ENCODE peak calls at places on chromosomes 1 and 21, in ten cellular contexts. One of them, this sample, is unnamed.
A peak's percentile ranks its signal among the peaks of the same experiment; 100 is the strongest.

GRCh38 chr1:3660704-3661103 is 8.4 kb downstream of the TP73 start:
- DNase-seq in HCT116: no peak
- DNase-seq in transverse colon: no peak
- DNase-seq in GM12878: no peak
- DNase-seq in H1: no peak
- DNase-seq in stomach: no peak
- DNase-seq in sigmoid colon: no peak
- DNase-seq in upper lobe of left lung: no peak
- DNase-seq in prostate gland: no peak
- DNase-seq in K562: no peak
- DNase-seq in this sample: no peak

GRCh38 chr21:34743831-34744230 is 75.0 kb downstream of the CLIC6 start:
- DNase-seq in HCT116: peak; percentile 24
- DNase-seq in transverse colon: peak; percentile 32
- DNase-seq in GM12878: no peak
- DNase-seq in H1: no peak
- DNase-seq in stomach: peak; percentile 63
- DNase-seq in sigmoid colon: no peak
- DNase-seq in upper lobe of left lung: no peak
- DNase-seq in prostate gland: peak; percentile 52
- DNase-seq in K562: no peak
- DNase-seq in this sample: peak; percentile 65

GRCh38 chr1:961132-961652 is 808 bp downstream of the KLHL17 start:
- DNase-seq in HCT116: no peak
- DNase-seq in transverse colon: no peak
- DNase-seq in GM12878: no peak
- DNase-seq in H1: no peak
- DNase-seq in stomach: no peak
- DNase-seq in sigmoid colon: no peak
- DNase-seq in upper lobe of left lung: no peak
- DNase-seq in prostate gland: no peak
- DNase-seq in K562: peak; percentile 68
- DNase-seq in this sample: no peak

GRCh38 chr1:107637101-107637500 is 327.9 kb downstream of the VAV3 start:
- DNase-seq in HCT116: no peak
- DNase-seq in transverse colon: no peak
- DNase-seq in GM12878: no peak
- DNase-seq in H1: no peak
- DNase-seq in stomach: no peak
- DNase-seq in sigmoid colon: no peak
- DNase-seq in upper lobe of left lung: no peak
- DNase-seq in prostate gland: no peak
- DNase-seq in K562: no peak
- DNase-seq in this sample: no peak

GRCh38 chr1:91895832-91896556 is 10.0 kb upstream of the TGFBR3 start:
- DNase-seq in HCT116: no peak
- DNase-seq in transverse colon: no peak
- DNase-seq in GM12878: no peak
- DNase-seq in H1: no peak
- DNase-seq in stomach: no peak
- DNase-seq in sigmoid colon: no peak
- DNase-seq in upper lobe of left lung: no peak
- DNase-seq in prostate gland: no peak
- DNase-seq in K562: no peak
- DNase-seq in this sample: no peak

GRCh38 chr1:197675475-197676324 is 99.6 kb downstream of the DENND1B start:
- DNase-seq in HCT116: no peak
- DNase-seq in transverse colon: peak; percentile 11
- DNase-seq in GM12878: no peak
- DNase-seq in H1: no peak
- DNase-seq in stomach: no peak
- DNase-seq in sigmoid colon: no peak
- DNase-seq in upper lobe of left lung: peak; percentile 29
- DNase-seq in prostate gland: no peak
- DNase-seq in K562: peak; percentile 39
- DNase-seq in this sample: no peak

GRCh38 chr1:7207875-7208646 is 422.8 kb downstream of the CAMTA1 start:
- DNase-seq in HCT116: peak; percentile 65
- DNase-seq in transverse colon: peak; percentile 35
- DNase-seq in GM12878: no peak
- DNase-seq in H1: peak; percentile 59
- DNase-seq in stomach: peak; percentile 63
- DNase-seq in sigmoid colon: no peak
- DNase-seq in upper lobe of left lung: peak; percentile 48
- DNase-seq in prostate gland: no peak
- DNase-seq in K562: peak; percentile 75
- DNase-seq in this sample: no peak

GRCh38 chr1:85047472-85048295 is 616 bp downstream of the MCOLN3 start:
- DNase-seq in HCT116: no peak
- DNase-seq in transverse colon: peak; percentile 10
- DNase-seq in GM12878: no peak
- DNase-seq in H1: no peak
- DNase-seq in stomach: no peak
- DNase-seq in sigmoid colon: peak; percentile 60
- DNase-seq in upper lobe of left lung: no peak
- DNase-seq in prostate gland: no peak
- DNase-seq in K562: no peak
- DNase-seq in this sample: no peak

GRCh38 chr1:44532567-44532944 is 127.5 kb downstream of the RNF220 start:
- DNase-seq in HCT116: no peak
- DNase-seq in transverse colon: no peak
- DNase-seq in GM12878: no peak
- DNase-seq in H1: no peak
- DNase-seq in stomach: no peak
- DNase-seq in sigmoid colon: no peak
- DNase-seq in upper lobe of left lung: no peak
- DNase-seq in prostate gland: no peak
- DNase-seq in K562: no peak
- DNase-seq in this sample: no peak

GRCh38 chr1:17795836-17796645 is 40.9 kb downstream of the ACTL8 start:
- DNase-seq in HCT116: no peak
- DNase-seq in transverse colon: no peak
- DNase-seq in GM12878: no peak
- DNase-seq in H1: no peak
- DNase-seq in stomach: no peak
- DNase-seq in sigmoid colon: no peak
- DNase-seq in upper lobe of left lung: no peak
- DNase-seq in prostate gland: no peak
- DNase-seq in K562: no peak
- DNase-seq in this sample: no peak

GRCh38 chr21:31117046-31117916 is 79.0 kb upstream of the KRTAP19-8 start:
- DNase-seq in HCT116: peak; percentile 50
- DNase-seq in transverse colon: no peak
- DNase-seq in GM12878: no peak
- DNase-seq in H1: no peak
- DNase-seq in stomach: no peak
- DNase-seq in sigmoid colon: no peak
- DNase-seq in upper lobe of left lung: no peak
- DNase-seq in prostate gland: no peak
- DNase-seq in K562: no peak
- DNase-seq in this sample: no peak

GRCh38 chr1:97163591-97164275 is 442.1 kb downstream of the PTBP2 start:
- DNase-seq in HCT116: no peak
- DNase-seq in transverse colon: no peak
- DNase-seq in GM12878: peak; percentile 51
- DNase-seq in H1: no peak
- DNase-seq in stomach: no peak
- DNase-seq in sigmoid colon: no peak
- DNase-seq in upper lobe of left lung: no peak
- DNase-seq in prostate gland: no peak
- DNase-seq in K562: no peak
- DNase-seq in this sample: no peak

GRCh38 chr1:12460911-12461621 is 156.9 kb downstream of the DHRS3 start:
- DNase-seq in HCT116: no peak
- DNase-seq in transverse colon: peak; percentile 39
- DNase-seq in GM12878: no peak
- DNase-seq in H1: no peak
- DNase-seq in stomach: peak; percentile 81
- DNase-seq in sigmoid colon: peak; percentile 81
- DNase-seq in upper lobe of left lung: peak; percentile 66
- DNase-seq in prostate gland: peak; percentile 76
- DNase-seq in K562: peak; percentile 64
- DNase-seq in this sample: no peak

GRCh38 chr1:101288491-101288944 is 51.7 kb downstream of the S1PR1 start:
- DNase-seq in HCT116: peak; percentile 72
- DNase-seq in transverse colon: peak; percentile 68
- DNase-seq in GM12878: peak; percentile 69
- DNase-seq in H1: no peak
- DNase-seq in stomach: peak; percentile 76
- DNase-seq in sigmoid colon: peak; percentile 75
- DNase-seq in upper lobe of left lung: peak; percentile 63
- DNase-seq in prostate gland: peak; percentile 72
- DNase-seq in K562: peak; percentile 58
- DNase-seq in this sample: peak; percentile 31

GRCh38 chr1:168007691-168008090 is 70.8 kb upstream of the MPC2 start:
- DNase-seq in HCT116: no peak
- DNase-seq in transverse colon: no peak
- DNase-seq in GM12878: no peak
- DNase-seq in H1: no peak
- DNase-seq in stomach: no peak
- DNase-seq in sigmoid colon: no peak
- DNase-seq in upper lobe of left lung: no peak
- DNase-seq in prostate gland: no peak
- DNase-seq in K562: no peak
- DNase-seq in this sample: no peak

GRCh38 chr1:169048043-169048442 is 58.4 kb upstream of the ATP1B1 start:
- DNase-seq in HCT116: no peak
- DNase-seq in transverse colon: peak; percentile 46
- DNase-seq in GM12878: no peak
- DNase-seq in H1: no peak
- DNase-seq in stomach: no peak
- DNase-seq in sigmoid colon: no peak
- DNase-seq in upper lobe of left lung: peak; percentile 36
- DNase-seq in prostate gland: no peak
- DNase-seq in K562: no peak
- DNase-seq in this sample: no peak

GRCh38 chr21:7953058-7953457 is 2568.3 kb upstream of the TPTE start:
- DNase-seq in HCT116: no peak
- DNase-seq in transverse colon: no peak
- DNase-seq in GM12878: no peak
- DNase-seq in H1: no peak
- DNase-seq in stomach: no peak
- DNase-seq in sigmoid colon: no peak
- DNase-seq in upper lobe of left lung: no peak
- DNase-seq in prostate gland: no peak
- DNase-seq in K562: no peak
- DNase-seq in this sample: no peak

GRCh38 chr1:34167091-34167788 is 2.2 kb upstream of the CSMD2 start:
- DNase-seq in HCT116: no peak
- DNase-seq in transverse colon: no peak
- DNase-seq in GM12878: no peak
- DNase-seq in H1: no peak
- DNase-seq in stomach: no peak
- DNase-seq in sigmoid colon: no peak
- DNase-seq in upper lobe of left lung: no peak
- DNase-seq in prostate gland: no peak
- DNase-seq in K562: no peak
- DNase-seq in this sample: no peak

GRCh38 chr21:34688715-34689114 is 19.9 kb downstream of the CLIC6 start:
- DNase-seq in HCT116: no peak
- DNase-seq in transverse colon: no peak
- DNase-seq in GM12878: no peak
- DNase-seq in H1: no peak
- DNase-seq in stomach: no peak
- DNase-seq in sigmoid colon: no peak
- DNase-seq in upper lobe of left lung: no peak
- DNase-seq in prostate gland: no peak
- DNase-seq in K562: no peak
- DNase-seq in this sample: no peak

GRCh38 chr1:156077430-156077760 is 4.9 kb downstream of the MEX3A start:
- DNase-seq in HCT116: no peak
- DNase-seq in transverse colon: no peak
- DNase-seq in GM12878: no peak
- DNase-seq in H1: no peak
- DNase-seq in stomach: no peak
- DNase-seq in sigmoid colon: no peak
- DNase-seq in upper lobe of left lung: no peak
- DNase-seq in prostate gland: no peak
- DNase-seq in K562: no peak
- DNase-seq in this sample: no peak
- H3K4me3 ChIP-seq in HCT116: no peak overlapping the region
- H3K4me3 ChIP-seq in transverse colon: no peak overlapping the region
- H3K4me3 ChIP-seq in GM12878: no peak overlapping the region
- H3K4me3 ChIP-seq in H1: peak overlapping the region; percentile 44
- H3K4me3 ChIP-seq in stomach: peak overlapping the region; percentile 52
- H3K4me3 ChIP-seq in sigmoid colon: no peak overlapping the region
- H3K4me3 ChIP-seq in upper lobe of left lung: no peak overlapping the region
- H3K4me3 ChIP-seq in prostate gland: no peak overlapping the region
- H3K4me3 ChIP-seq in K562: no peak overlapping the region
- H3K4me3 ChIP-seq in this sample: peak overlapping the region; percentile 56

DNA sequence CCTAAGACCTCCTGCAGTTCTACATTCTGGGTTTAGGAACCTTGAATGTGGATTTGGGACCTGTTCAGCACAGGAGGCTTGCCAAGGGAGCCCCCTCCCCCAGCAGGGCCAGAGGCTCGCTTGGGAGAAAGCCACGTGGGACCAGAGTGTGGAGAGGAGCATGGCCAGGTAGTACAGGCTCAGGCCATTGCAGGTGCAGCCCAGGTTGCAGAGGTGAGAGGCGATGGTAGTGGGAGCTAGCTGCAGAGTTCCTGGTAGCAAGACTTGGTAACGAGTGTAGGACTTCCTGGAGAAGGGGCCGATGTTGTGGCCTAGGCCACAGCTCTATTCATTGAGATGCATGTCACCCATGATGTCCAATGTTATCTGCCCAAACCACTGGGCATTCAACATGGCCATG is 20.5 kb downstream of the PARS2 start:
- DNase-seq in HCT116: no peak
- DNase-seq in transverse colon: no peak
- DNase-seq in GM12878: no peak
- DNase-seq in H1: no peak
- DNase-seq in stomach: no peak
- DNase-seq in sigmoid colon: no peak
- DNase-seq in upper lobe of left lung: no peak
- DNase-seq in prostate gland: no peak
- DNase-seq in K562: no peak
- DNase-seq in this sample: no peak
- TF ChIP-seq POLR2AphosphoS5 in HCT116: peak; percentile 12
- TF ChIP-seq POLR2AphosphoS5 in transverse colon: no peak
- TF ChIP-seq POLR2AphosphoS5 in GM12878: no peak
- TF ChIP-seq POLR2AphosphoS5 in H1: peak; percentile 41
- TF ChIP-seq POLR2AphosphoS5 in stomach: no peak
- TF ChIP-seq POLR2AphosphoS5 in sigmoid colon: no peak
- TF ChIP-seq POLR2AphosphoS5 in upper lobe of left lung: no peak
- TF ChIP-seq POLR2AphosphoS5 in prostate gland: no peak
- TF ChIP-seq POLR2AphosphoS5 in K562: no peak
- TF ChIP-seq POLR2AphosphoS5 in this sample: no peak

GRCh38 chr1:9703681-9704080 is 52.1 kb downstream of the PIK3CD start:
- DNase-seq in HCT116: no peak
- DNase-seq in transverse colon: no peak
- DNase-seq in GM12878: no peak
- DNase-seq in H1: no peak
- DNase-seq in stomach: no peak
- DNase-seq in sigmoid colon: no peak
- DNase-seq in upper lobe of left lung: no peak
- DNase-seq in prostate gland: no peak
- DNase-seq in K562: no peak
- DNase-seq in this sample: no peak
- H3K4me3 ChIP-seq in HCT116: no peak overlapping the region
- H3K4me3 ChIP-seq in transverse colon: no peak overlapping the region
- H3K4me3 ChIP-seq in GM12878: no peak overlapping the region
- H3K4me3 ChIP-seq in H1: no peak overlapping the region
- H3K4me3 ChIP-seq in stomach: no peak overlapping the region
- H3K4me3 ChIP-seq in sigmoid colon: no peak overlapping the region
- H3K4me3 ChIP-seq in upper lobe of left lung: no peak overlapping the region
- H3K4me3 ChIP-seq in prostate gland: no peak overlapping the region
- H3K4me3 ChIP-seq in K562: no peak overlapping the region
- H3K4me3 ChIP-seq in this sample: no peak overlapping the region

GRCh38 chr1:31583995-31584868 is 7.9 kb downstream of the TINAGL1 start:
- DNase-seq in HCT116: no peak
- DNase-seq in transverse colon: peak; percentile 72
- DNase-seq in GM12878: no peak
- DNase-seq in H1: no peak
- DNase-seq in stomach: peak; percentile 94
- DNase-seq in sigmoid colon: peak; percentile 95
- DNase-seq in upper lobe of left lung: peak; percentile 85
- DNase-seq in prostate gland: peak; percentile 48
- DNase-seq in K562: peak; percentile 11
- DNase-seq in this sample: no peak
- TF ChIP-seq POLR2AphosphoS5 in HCT116: no peak
- TF ChIP-seq POLR2AphosphoS5 in transverse colon: peak; percentile 55
- TF ChIP-seq POLR2AphosphoS5 in GM12878: no peak
- TF ChIP-seq POLR2AphosphoS5 in H1: no peak
- TF ChIP-seq POLR2AphosphoS5 in stomach: peak; percentile 49
- TF ChIP-seq POLR2AphosphoS5 in sigmoid colon: peak; percentile 75
- TF ChIP-seq POLR2AphosphoS5 in upper lobe of left lung: no peak
- TF ChIP-seq POLR2AphosphoS5 in prostate gland: peak; percentile 55
- TF ChIP-seq POLR2AphosphoS5 in K562: no peak
- TF ChIP-seq POLR2AphosphoS5 in this sample: no peak

This sample was measured in breast epithelium.